ENCODE peak calls at places on chromosomes 7 and 10, in six cellular contexts. One of them, this sample, is unnamed.

GRCh38 chr10:11670311-11670825 is 58.9 kb upstream of the USP6NL start:
- DNase-seq in AG04449: no peak
- DNase-seq in dorsolateral prefrontal cortex: no peak
- DNase-seq in activated CD8-positive, alpha-beta memory T cell treated with anti-CD3 and anti-CD28 coated beads, Interleukin-2, amount 50 U/mL, for 48 hours: no peak
- DNase-seq in 8988T: no peak
- DNase-seq in nephron progenitor cell: no peak
- DNase-seq in this sample: no peak

GRCh38 chr10:117450940-117451339 is 75.7 kb upstream of the PDZD8 start:
- DNase-seq in AG04449: no peak
- DNase-seq in nephron progenitor cell: no peak
- DNase-seq in activated CD8-positive, alpha-beta memory T cell treated with anti-CD3 and anti-CD28 coated beads, Interleukin-2, amount 50 U/mL, for 48 hours: no peak
- DNase-seq in 8988T: no peak
- DNase-seq in dorsolateral prefrontal cortex: no peak
- DNase-seq in this sample: no peak

GRCh38 chr7:64890761-64891666 is 12.1 kb upstream of the ZNF273 start:
- DNase-seq in dorsolateral prefrontal cortex: peak
- DNase-seq in AG04449: no peak
- DNase-seq in 8988T: no peak
- DNase-seq in activated CD8-positive, alpha-beta memory T cell treated with anti-CD3 and anti-CD28 coated beads, Interleukin-2, amount 50 U/mL, for 48 hours: peak
- DNase-seq in nephron progenitor cell: no peak
- DNase-seq in this sample: peak

GRCh38 chr7:55171157-55171556 is 152.3 kb downstream of the EGFR start:
- DNase-seq in nephron progenitor cell: no peak
- DNase-seq in activated CD8-positive, alpha-beta memory T cell treated with anti-CD3 and anti-CD28 coated beads, Interleukin-2, amount 50 U/mL, for 48 hours: no peak
- DNase-seq in AG04449: no peak
- DNase-seq in dorsolateral prefrontal cortex: no peak
- DNase-seq in 8988T: no peak
- DNase-seq in this sample: no peak

GRCh38 chr10:4240641-4241197 is 455.7 kb upstream of the KLF6 start:
- DNase-seq in nephron progenitor cell: no peak
- DNase-seq in activated CD8-positive, alpha-beta memory T cell treated with anti-CD3 and anti-CD28 coated beads, Interleukin-2, amount 50 U/mL, for 48 hours: no peak
- DNase-seq in dorsolateral prefrontal cortex: no peak
- DNase-seq in AG04449: peak
- DNase-seq in 8988T: no peak
- DNase-seq in this sample: no peak

GRCh38 chr10:131928248-131929095 is 27.7 kb downstream of the PPP2R2D start:
- DNase-seq in AG04449: no peak
- DNase-seq in dorsolateral prefrontal cortex: no peak
- DNase-seq in nephron progenitor cell: no peak
- DNase-seq in 8988T: no peak
- DNase-seq in activated CD8-positive, alpha-beta memory T cell treated with anti-CD3 and anti-CD28 coated beads, Interleukin-2, amount 50 U/mL, for 48 hours: peak
- DNase-seq in this sample: no peak

GRCh38 chr10:105159268-105159667 is 518.2 kb downstream of the SORCS3 start:
- DNase-seq in activated CD8-positive, alpha-beta memory T cell treated with anti-CD3 and anti-CD28 coated beads, Interleukin-2, amount 50 U/mL, for 48 hours: no peak
- DNase-seq in nephron progenitor cell: no peak
- DNase-seq in dorsolateral prefrontal cortex: no peak
- DNase-seq in AG04449: no peak
- DNase-seq in 8988T: no peak
- DNase-seq in this sample: no peak

GRCh38 chr7:134988161-134988560 is 1.9 kb downstream of the AGBL3 start:
- DNase-seq in nephron progenitor cell: no peak
- DNase-seq in activated CD8-positive, alpha-beta memory T cell treated with anti-CD3 and anti-CD28 coated beads, Interleukin-2, amount 50 U/mL, for 48 hours: no peak
- DNase-seq in 8988T: no peak
- DNase-seq in AG04449: no peak
- DNase-seq in dorsolateral prefrontal cortex: no peak
- DNase-seq in this sample: no peak

GRCh38 chr10:50415292-50415691 is 164.0 kb upstream of the ASAH2 start:
- DNase-seq in 8988T: no peak
- DNase-seq in activated CD8-positive, alpha-beta memory T cell treated with anti-CD3 and anti-CD28 coated beads, Interleukin-2, amount 50 U/mL, for 48 hours: no peak
- DNase-seq in AG04449: no peak
- DNase-seq in dorsolateral prefrontal cortex: no peak
- DNase-seq in nephron progenitor cell: no peak
- DNase-seq in this sample: no peak

GRCh38 chr10:97759157-97759980 is 12.4 kb downstream of the SFRP5 start:
- DNase-seq in dorsolateral prefrontal cortex: peak
- DNase-seq in 8988T: peak
- DNase-seq in AG04449: no peak
- DNase-seq in nephron progenitor cell: peak
- DNase-seq in activated CD8-positive, alpha-beta memory T cell treated with anti-CD3 and anti-CD28 coated beads, Interleukin-2, amount 50 U/mL, for 48 hours: peak
- DNase-seq in this sample: peak

GRCh38 chr10:17734432-17735110 is 17.4 kb upstream of the TMEM236 start:
- DNase-seq in AG04449: no peak
- DNase-seq in nephron progenitor cell: no peak
- DNase-seq in 8988T: no peak
- DNase-seq in dorsolateral prefrontal cortex: no peak
- DNase-seq in activated CD8-positive, alpha-beta memory T cell treated with anti-CD3 and anti-CD28 coated beads, Interleukin-2, amount 50 U/mL, for 48 hours: no peak
- DNase-seq in this sample: peak

GRCh38 chr10:6115824-6116350 is 27.1 kb downstream of the RBM17 start:
- DNase-seq in AG04449: no peak
- DNase-seq in nephron progenitor cell: no peak
- DNase-seq in dorsolateral prefrontal cortex: no peak
- DNase-seq in 8988T: no peak
- DNase-seq in activated CD8-positive, alpha-beta memory T cell treated with anti-CD3 and anti-CD28 coated beads, Interleukin-2, amount 50 U/mL, for 48 hours: no peak
- DNase-seq in this sample: no peak

GRCh38 chr10:117311261-117311660 is 64.0 kb downstream of the PDZD8 start:
- DNase-seq in AG04449: no peak
- DNase-seq in 8988T: no peak
- DNase-seq in activated CD8-positive, alpha-beta memory T cell treated with anti-CD3 and anti-CD28 coated beads, Interleukin-2, amount 50 U/mL, for 48 hours: no peak
- DNase-seq in dorsolateral prefrontal cortex: no peak
- DNase-seq in nephron progenitor cell: no peak
- DNase-seq in this sample: no peak

GRCh38 chr10:60572511-60573194 is 183.0 kb upstream of the ANK3 start:
- DNase-seq in nephron progenitor cell: peak
- DNase-seq in activated CD8-positive, alpha-beta memory T cell treated with anti-CD3 and anti-CD28 coated beads, Interleukin-2, amount 50 U/mL, for 48 hours: peak
- DNase-seq in 8988T: no peak
- DNase-seq in dorsolateral prefrontal cortex: peak
- DNase-seq in AG04449: no peak
- DNase-seq in this sample: peak

GRCh38 chr7:106346678-106347217 is 62.0 kb upstream of the NAMPT start:
- DNase-seq in activated CD8-positive, alpha-beta memory T cell treated with anti-CD3 and anti-CD28 coated beads, Interleukin-2, amount 50 U/mL, for 48 hours: no peak
- DNase-seq in 8988T: no peak
- DNase-seq in nephron progenitor cell: no peak
- DNase-seq in dorsolateral prefrontal cortex: no peak
- DNase-seq in AG04449: peak
- DNase-seq in this sample: no peak

GRCh38 chr10:4120454-4120853 is 335.4 kb upstream of the KLF6 start:
- DNase-seq in AG04449: no peak
- DNase-seq in 8988T: no peak
- DNase-seq in nephron progenitor cell: no peak
- DNase-seq in dorsolateral prefrontal cortex: no peak
- DNase-seq in activated CD8-positive, alpha-beta memory T cell treated with anti-CD3 and anti-CD28 coated beads, Interleukin-2, amount 50 U/mL, for 48 hours: no peak
- DNase-seq in this sample: no peak

GRCh38 chr10:42594246-42594650 is 44.1 kb downstream of the ZNF33B start:
- DNase-seq in nephron progenitor cell: no peak
- DNase-seq in dorsolateral prefrontal cortex: no peak
- DNase-seq in activated CD8-positive, alpha-beta memory T cell treated with anti-CD3 and anti-CD28 coated beads, Interleukin-2, amount 50 U/mL, for 48 hours: no peak
- DNase-seq in AG04449: no peak
- DNase-seq in 8988T: no peak
- DNase-seq in this sample: no peak